ENCODE peak calls at places on chromosomes 2 and 18, in eight cellular contexts. M is fibroblast of pulmonary artery, A is right cardiac atrium, Y is NCI-H510A treated with DMSO at 0.1 percent for 48 hours, E is right atrium auricular region, H is neural progenitor cell, U is adipocyte, V is AG10803. K is an unnamed sample.
A peak's percentile ranks its signal among the peaks of the same experiment; 100 is the strongest.

GRCh38 chr2:113977060-113977659 is 87.3 kb downstream of the ACTR3 start:
- DNase-seq in M (no peak), A (no peak), Y (no peak), E (no peak), H (no peak), U (peak; percentile 11), V (no peak), K (no peak)

GRCh38 chr2:128304715-128305554 is 13.7 kb downstream of the HS6ST1 start:
- DNase-seq in M (peak; percentile 96), A (peak; percentile 86), Y (peak; percentile 95), E (peak; percentile 80), H (peak; percentile 58), U (peak; percentile 90), V (peak; percentile 96), K (peak; percentile 86)

GRCh38 chr18:44599409-44599808 is 81.3 kb upstream of the SETBP1 start:
- DNase-seq in M (peak; percentile 16), A (peak; percentile 37), Y (no peak), E (peak; percentile 63), H (no peak), U (no peak), V (peak; percentile 79), K (no peak)

GRCh38 chr2:201909961-201910361 is 103.6 kb downstream of the CDK15 start:
- DNase-seq in M (peak; percentile 50), A (no peak), Y (no peak), E (no peak), H (no peak), U (peak; percentile 82), V (peak; percentile 76), K (no peak)

GRCh38 chr2:206979922-206980321 is 40.6 kb downstream of the CPO start:
- DNase-seq in M (no peak), A (no peak), Y (no peak), E (no peak), H (no peak), U (no peak), V (no peak), K (no peak)

GRCh38 chr18:80159713-80160636 is 50.9 kb downstream of the ADNP2 start:
- DNase-seq in M (peak; percentile 51), A (no peak), Y (no peak), E (no peak), H (no peak), U (peak; percentile 18), V (no peak), K (peak; percentile 66)

GRCh38 chr2:9006368-9006767 is 2.9 kb upstream of the MBOAT2 start:
- DNase-seq in M (no peak), A (no peak), Y (no peak), E (no peak), H (no peak), U (no peak), V (no peak), K (no peak)

GRCh38 chr2:170423919-170424318 is 246.0 kb downstream of the MYO3B start:
- DNase-seq in M (no peak), A (no peak), Y (no peak), E (no peak), H (no peak), U (no peak), V (no peak), K (no peak)

GRCh38 chr2:61639721-61640120 is 101.6 kb upstream of the XPO1 start:
- DNase-seq in M (no peak), A (no peak), Y (no peak), E (no peak), H (no peak), U (no peak), V (no peak), K (no peak)

GRCh38 chr2:220280741-220281140 is 653.3 kb downstream of the SLC4A3 start:
- DNase-seq in M (no peak), A (no peak), Y (no peak), E (no peak), H (no peak), U (no peak), V (no peak), K (no peak)

GRCh38 chr2:140063356-140063755 is 1283.2 kb upstream of the NXPH2 start:
- DNase-seq in M (peak; percentile 0), A (no peak), Y (no peak), E (no peak), H (no peak), U (no peak), V (no peak), K (no peak)

GRCh38 chr18:46067431-46068007 is 4.5 kb downstream of the PSTPIP2 start:
- DNase-seq in M (peak; percentile 43), A (no peak), Y (no peak), E (no peak), H (no peak), U (no peak), V (no peak), K (no peak)

GRCh38 chr2:109447251-109447661 is 166.5 kb downstream of the SEPTIN10 start:
- DNase-seq in M (peak; percentile 50), A (no peak), Y (no peak), E (no peak), H (peak; percentile 16), U (peak; percentile 93), V (peak; percentile 98), K (peak; percentile 24)

GRCh38 chr2:61763605-61764034 is 90.2 kb downstream of the FAM161A start:
- DNase-seq in M (peak; percentile 90), A (peak; percentile 86), Y (no peak), E (peak; percentile 90), H (peak; percentile 82), U (peak; percentile 92), V (peak; percentile 80), K (no peak)

GRCh38 chr2:150476213-150476740 is 11.2 kb downstream of the RND3 start:
- DNase-seq in M (no peak), A (no peak), Y (no peak), E (no peak), H (no peak), U (peak; percentile 59), V (no peak), K (no peak)

GRCh38 chr18:68722807-68723206 is 7.9 kb upstream of the TMX3 start:
- DNase-seq in M (no peak), A (no peak), Y (no peak), E (no peak), H (no peak), U (no peak), V (no peak), K (no peak)

GRCh38 chr18:5518899-5519371 is 24.9 kb downstream of the EPB41L3 start:
- DNase-seq in M (peak; percentile 90), A (no peak), Y (no peak), E (no peak), H (no peak), U (peak; percentile 25), V (peak; percentile 20), K (no peak)

GRCh38 chr2:149094217-149095015 is 55.9 kb downstream of the LYPD6B start:
- DNase-seq in M (peak; percentile 6), A (no peak), Y (no peak), E (no peak), H (peak; percentile 15), U (peak; percentile 72), V (peak; percentile 98), K (no peak)

GRCh38 chr2:229725716-229726346 is 11.5 kb upstream of the DNER start:
- DNase-seq in M (peak; percentile 75), A (no peak), Y (peak; percentile 66), E (no peak), H (no peak), U (peak; percentile 40), V (peak; percentile 54), K (no peak)

GRCh38 chr2:7012141-7012809 is 95.1 kb downstream of the RNF144A start:
- DNase-seq in M (peak; percentile 15), A (no peak), Y (peak; percentile 86), E (no peak), H (no peak), U (peak; percentile 43), V (peak; percentile 49), K (no peak)

GRCh38 chr2:238129166-238130010 is 9.1 kb upstream of the KLHL30 start:
- DNase-seq in M (no peak), A (no peak), Y (no peak), E (no peak), H (no peak), U (no peak), V (no peak), K (no peak)

GRCh38 chr2:85628658-85629057 is 12.7 kb downstream of the USP39 start:
- DNase-seq in M (no peak), A (no peak), Y (no peak), E (no peak), H (no peak), U (no peak), V (no peak), K (no peak)

GRCh38 chr2:109275120-109276040 is 146.4 kb downstream of the SH3RF3 start:
- DNase-seq in M (no peak), A (no peak), Y (peak; percentile 97), E (no peak), H (no peak), U (no peak), V (no peak), K (no peak)

GRCh38 chr2:151805961-151806360 is 22.3 kb downstream of the ARL5A start:
- DNase-seq in M (no peak), A (no peak), Y (no peak), E (no peak), H (no peak), U (no peak), V (no peak), K (no peak)

GRCh38 chr18:48007955-48008701 is 77.7 kb upstream of the SMAD2 start:
- DNase-seq in M (peak; percentile 39), A (peak; percentile 69), Y (peak; percentile 40), E (no peak), H (peak; percentile 96), U (peak; percentile 76), V (no peak), K (peak; percentile 100)

GRCh38 chr18:12722731-12723130 is 19.9 kb downstream of the PSMG2 start:
- DNase-seq in M (no peak), A (no peak), Y (no peak), E (no peak), H (no peak), U (no peak), V (no peak), K (no peak)

GRCh38 chr2:182406221-182406620 is 20.6 kb downstream of the PDE1A start:
- DNase-seq in M (peak; percentile 32), A (no peak), Y (no peak), E (no peak), H (no peak), U (no peak), V (no peak), K (no peak)

GRCh38 chr2:144350151-144350802 is 169.6 kb downstream of the ZEB2 start:
- DNase-seq in M (peak; percentile 83), A (no peak), Y (no peak), E (no peak), H (peak; percentile 30), U (no peak), V (no peak), K (peak; percentile 23)

GRCh38 chr2:119682578-119682977 is 3.6 kb downstream of the TMEM177 start:
- DNase-seq in M (no peak), A (no peak), Y (no peak), E (no peak), H (no peak), U (no peak), V (no peak), K (no peak)

GRCh38 chr18:31819106-31819924 is 58.6 kb upstream of the SLC25A52 start:
- DNase-seq in M (peak; percentile 79), A (no peak), Y (peak; percentile 89), E (no peak), H (peak; percentile 70), U (peak; percentile 85), V (peak; percentile 49), K (peak; percentile 18)

GRCh38 chr2:190362894-190363293 is 19.5 kb downstream of the INPP1 start:
- DNase-seq in M (no peak), A (no peak), Y (no peak), E (no peak), H (no peak), U (no peak), V (no peak), K (no peak)

GRCh38 chr2:42105330-42106256 is 57.8 kb downstream of the PKDCC start:
- DNase-seq in M (peak; percentile 39), A (peak; percentile 52), Y (peak; percentile 59), E (no peak), H (no peak), U (no peak), V (peak; percentile 24), K (no peak)

K was measured in H7.